ENCODE peak calls at places on chromosomes 3 and 15, in eight cellular contexts. One of them, this sample, is unnamed.

GRCh38 chr3:171876651-171877272 is 33.6 kb downstream of the TMEM212 start:
- DNase-seq in SK-N-SH: no peak
- DNase-seq in GM23248: peak
- DNase-seq in NCI-H510A treated with DMSO at 0.1 percent for 48 hours: peak
- DNase-seq in iris pigment epithelial cell: peak
- DNase-seq in HT1080: peak
- DNase-seq in caudate nucleus: no peak
- DNase-seq in CD4-positive, alpha-beta T cell: no peak
- DNase-seq in this sample: no peak

GRCh38 chr3:13891492-13892073 is 11.7 kb upstream of the WNT7A start:
- DNase-seq in caudate nucleus: no peak
- DNase-seq in HT1080: peak
- DNase-seq in SK-N-SH: no peak
- DNase-seq in CD4-positive, alpha-beta T cell: no peak
- DNase-seq in iris pigment epithelial cell: peak
- DNase-seq in NCI-H510A treated with DMSO at 0.1 percent for 48 hours: no peak
- DNase-seq in GM23248: no peak
- DNase-seq in this sample: no peak

GRCh38 chr3:99641984-99642383 is 3.6 kb downstream of the COL8A1 start:
- DNase-seq in caudate nucleus: no peak
- DNase-seq in SK-N-SH: no peak
- DNase-seq in HT1080: no peak
- DNase-seq in CD4-positive, alpha-beta T cell: no peak
- DNase-seq in GM23248: no peak
- DNase-seq in NCI-H510A treated with DMSO at 0.1 percent for 48 hours: no peak
- DNase-seq in iris pigment epithelial cell: no peak
- DNase-seq in this sample: no peak

GRCh38 chr3:195551381-195551978 is 8.4 kb upstream of the PPP1R2 start:
- DNase-seq in NCI-H510A treated with DMSO at 0.1 percent for 48 hours: no peak
- DNase-seq in iris pigment epithelial cell: no peak
- DNase-seq in GM23248: no peak
- DNase-seq in SK-N-SH: no peak
- DNase-seq in HT1080: no peak
- DNase-seq in CD4-positive, alpha-beta T cell: no peak
- DNase-seq in caudate nucleus: no peak
- DNase-seq in this sample: no peak

GRCh38 chr3:149276621-149277020 is 55.0 kb upstream of the CP start:
- DNase-seq in GM23248: no peak
- DNase-seq in NCI-H510A treated with DMSO at 0.1 percent for 48 hours: peak
- DNase-seq in caudate nucleus: no peak
- DNase-seq in iris pigment epithelial cell: no peak
- DNase-seq in CD4-positive, alpha-beta T cell: no peak
- DNase-seq in HT1080: no peak
- DNase-seq in SK-N-SH: no peak
- DNase-seq in this sample: no peak

GRCh38 chr3:177672252-177672911 is 475.1 kb upstream of the TBL1XR1 start:
- DNase-seq in NCI-H510A treated with DMSO at 0.1 percent for 48 hours: no peak
- DNase-seq in HT1080: no peak
- DNase-seq in caudate nucleus: no peak
- DNase-seq in CD4-positive, alpha-beta T cell: no peak
- DNase-seq in SK-N-SH: no peak
- DNase-seq in GM23248: no peak
- DNase-seq in iris pigment epithelial cell: no peak
- DNase-seq in this sample: no peak

GRCh38 chr3:113697192-113698090 is 999 bp upstream of the USF3 start:
- DNase-seq in NCI-H510A treated with DMSO at 0.1 percent for 48 hours: peak
- DNase-seq in caudate nucleus: no peak
- DNase-seq in iris pigment epithelial cell: peak
- DNase-seq in CD4-positive, alpha-beta T cell: peak
- DNase-seq in HT1080: no peak
- DNase-seq in GM23248: peak
- DNase-seq in SK-N-SH: peak
- DNase-seq in this sample: peak

GRCh38 chr3:41638381-41638780 is 323.5 kb downstream of the ULK4 start:
- DNase-seq in iris pigment epithelial cell: no peak
- DNase-seq in NCI-H510A treated with DMSO at 0.1 percent for 48 hours: no peak
- DNase-seq in caudate nucleus: no peak
- DNase-seq in HT1080: no peak
- DNase-seq in SK-N-SH: no peak
- DNase-seq in CD4-positive, alpha-beta T cell: no peak
- DNase-seq in GM23248: no peak
- DNase-seq in this sample: no peak

GRCh38 chr3:18422972-18423371 is 2.2 kb downstream of the SATB1 start:
- DNase-seq in NCI-H510A treated with DMSO at 0.1 percent for 48 hours: no peak
- DNase-seq in HT1080: no peak
- DNase-seq in GM23248: peak
- DNase-seq in iris pigment epithelial cell: no peak
- DNase-seq in caudate nucleus: no peak
- DNase-seq in CD4-positive, alpha-beta T cell: no peak
- DNase-seq in SK-N-SH: no peak
- DNase-seq in this sample: no peak

GRCh38 chr3:188108703-188109412 is 45.1 kb upstream of the LPP start:
- DNase-seq in GM23248: no peak
- DNase-seq in caudate nucleus: no peak
- DNase-seq in iris pigment epithelial cell: no peak
- DNase-seq in CD4-positive, alpha-beta T cell: no peak
- DNase-seq in SK-N-SH: no peak
- DNase-seq in NCI-H510A treated with DMSO at 0.1 percent for 48 hours: no peak
- DNase-seq in HT1080: peak
- DNase-seq in this sample: no peak

GRCh38 chr15:83897037-83897436 is 243.1 kb downstream of the ADAMTSL3 start:
- DNase-seq in HT1080: no peak
- DNase-seq in GM23248: no peak
- DNase-seq in CD4-positive, alpha-beta T cell: no peak
- DNase-seq in iris pigment epithelial cell: no peak
- DNase-seq in NCI-H510A treated with DMSO at 0.1 percent for 48 hours: no peak
- DNase-seq in caudate nucleus: no peak
- DNase-seq in SK-N-SH: no peak
- DNase-seq in this sample: no peak

GRCh38 chr3:51710631-51711351 is 3.9 kb downstream of the GRM2 start:
- DNase-seq in CD4-positive, alpha-beta T cell: no peak
- DNase-seq in GM23248: peak
- DNase-seq in NCI-H510A treated with DMSO at 0.1 percent for 48 hours: no peak
- DNase-seq in SK-N-SH: peak
- DNase-seq in HT1080: peak
- DNase-seq in iris pigment epithelial cell: peak
- DNase-seq in caudate nucleus: no peak
- DNase-seq in this sample: no peak

GRCh38 chr3:39141211-39141995 is 12.0 kb downstream of the CSRNP1 start:
- DNase-seq in NCI-H510A treated with DMSO at 0.1 percent for 48 hours: peak
- DNase-seq in iris pigment epithelial cell: peak
- DNase-seq in CD4-positive, alpha-beta T cell: no peak
- DNase-seq in caudate nucleus: no peak
- DNase-seq in GM23248: peak
- DNase-seq in SK-N-SH: peak
- DNase-seq in HT1080: no peak
- DNase-seq in this sample: no peak

GRCh38 chr3:129412542-129413198 is 15.8 kb downstream of the EFCAB12 start:
- DNase-seq in CD4-positive, alpha-beta T cell: no peak
- DNase-seq in HT1080: no peak
- DNase-seq in GM23248: no peak
- DNase-seq in NCI-H510A treated with DMSO at 0.1 percent for 48 hours: no peak
- DNase-seq in caudate nucleus: no peak
- DNase-seq in SK-N-SH: no peak
- DNase-seq in iris pigment epithelial cell: peak
- DNase-seq in this sample: no peak

GRCh38 chr15:60090747-60091146 is 86.6 kb downstream of the FOXB1 start:
- DNase-seq in NCI-H510A treated with DMSO at 0.1 percent for 48 hours: no peak
- DNase-seq in caudate nucleus: no peak
- DNase-seq in GM23248: no peak
- DNase-seq in HT1080: no peak
- DNase-seq in SK-N-SH: no peak
- DNase-seq in CD4-positive, alpha-beta T cell: no peak
- DNase-seq in iris pigment epithelial cell: no peak
- DNase-seq in this sample: no peak

GRCh38 chr3:48684480-48685143 is 1.1 kb downstream of the NCKIPSD start:
- DNase-seq in NCI-H510A treated with DMSO at 0.1 percent for 48 hours: no peak
- DNase-seq in CD4-positive, alpha-beta T cell: no peak
- DNase-seq in iris pigment epithelial cell: no peak
- DNase-seq in GM23248: peak
- DNase-seq in caudate nucleus: no peak
- DNase-seq in SK-N-SH: no peak
- DNase-seq in HT1080: no peak
- DNase-seq in this sample: no peak

GRCh38 chr3:132730891-132731580 is 8.8 kb upstream of the NPHP3 start:
- DNase-seq in SK-N-SH: peak
- DNase-seq in CD4-positive, alpha-beta T cell: no peak
- DNase-seq in iris pigment epithelial cell: peak
- DNase-seq in HT1080: peak
- DNase-seq in GM23248: peak
- DNase-seq in caudate nucleus: no peak
- DNase-seq in NCI-H510A treated with DMSO at 0.1 percent for 48 hours: peak
- DNase-seq in this sample: no peak

GRCh38 chr15:99486371-99487336 is 79.1 kb upstream of the MEF2A start:
- DNase-seq in iris pigment epithelial cell: no peak
- DNase-seq in NCI-H510A treated with DMSO at 0.1 percent for 48 hours: no peak
- DNase-seq in GM23248: peak
- DNase-seq in CD4-positive, alpha-beta T cell: no peak
- DNase-seq in SK-N-SH: peak
- DNase-seq in HT1080: peak
- DNase-seq in caudate nucleus: no peak
- DNase-seq in this sample: no peak

GRCh38 chr3:42513121-42513520 is 10.7 kb downstream of the VIPR1 start:
- DNase-seq in SK-N-SH: no peak
- DNase-seq in iris pigment epithelial cell: no peak
- DNase-seq in caudate nucleus: no peak
- DNase-seq in NCI-H510A treated with DMSO at 0.1 percent for 48 hours: no peak
- DNase-seq in CD4-positive, alpha-beta T cell: no peak
- DNase-seq in HT1080: no peak
- DNase-seq in GM23248: no peak
- DNase-seq in this sample: no peak

GRCh38 chr3:170258105-170258487 is 35.9 kb downstream of the PRKCI start:
- DNase-seq in HT1080: no peak
- DNase-seq in caudate nucleus: no peak
- DNase-seq in NCI-H510A treated with DMSO at 0.1 percent for 48 hours: no peak
- DNase-seq in CD4-positive, alpha-beta T cell: no peak
- DNase-seq in SK-N-SH: no peak
- DNase-seq in GM23248: peak
- DNase-seq in iris pigment epithelial cell: no peak
- DNase-seq in this sample: no peak

GRCh38 chr15:99252326-99252725 is 1.0 kb downstream of the LRRC28 start:
- DNase-seq in SK-N-SH: no peak
- DNase-seq in CD4-positive, alpha-beta T cell: no peak
- DNase-seq in caudate nucleus: no peak
- DNase-seq in GM23248: peak
- DNase-seq in NCI-H510A treated with DMSO at 0.1 percent for 48 hours: no peak
- DNase-seq in HT1080: no peak
- DNase-seq in iris pigment epithelial cell: no peak
- DNase-seq in this sample: no peak

GRCh38 chr3:52830535-52831258 is at the start of gene ITIH4:
- DNase-seq in SK-N-SH: no peak
- DNase-seq in NCI-H510A treated with DMSO at 0.1 percent for 48 hours: no peak
- DNase-seq in CD4-positive, alpha-beta T cell: no peak
- DNase-seq in GM23248: no peak
- DNase-seq in HT1080: no peak
- DNase-seq in iris pigment epithelial cell: no peak
- DNase-seq in caudate nucleus: no peak
- DNase-seq in this sample: no peak

GRCh38 chr15:85706779-85707518 is 87.8 kb downstream of the KLHL25 start:
- DNase-seq in caudate nucleus: no peak
- DNase-seq in CD4-positive, alpha-beta T cell: peak
- DNase-seq in HT1080: peak
- DNase-seq in SK-N-SH: no peak
- DNase-seq in iris pigment epithelial cell: peak
- DNase-seq in GM23248: peak
- DNase-seq in NCI-H510A treated with DMSO at 0.1 percent for 48 hours: no peak
- DNase-seq in this sample: peak

GRCh38 chr3:53594276-53594675 is 99.9 kb downstream of the CACNA1D start:
- DNase-seq in caudate nucleus: no peak
- DNase-seq in SK-N-SH: no peak
- DNase-seq in HT1080: no peak
- DNase-seq in GM23248: no peak
- DNase-seq in iris pigment epithelial cell: no peak
- DNase-seq in NCI-H510A treated with DMSO at 0.1 percent for 48 hours: peak
- DNase-seq in CD4-positive, alpha-beta T cell: no peak
- DNase-seq in this sample: no peak

GRCh38 chr15:98956796-98957553 is 50.6 kb downstream of the PGPEP1L start:
- DNase-seq in iris pigment epithelial cell: no peak
- DNase-seq in NCI-H510A treated with DMSO at 0.1 percent for 48 hours: no peak
- DNase-seq in GM23248: no peak
- DNase-seq in SK-N-SH: no peak
- DNase-seq in caudate nucleus: no peak
- DNase-seq in HT1080: no peak
- DNase-seq in CD4-positive, alpha-beta T cell: no peak
- DNase-seq in this sample: no peak

GRCh38 chr3:79361748-79362378 is 405.9 kb downstream of the ROBO1 start:
- DNase-seq in NCI-H510A treated with DMSO at 0.1 percent for 48 hours: peak
- DNase-seq in iris pigment epithelial cell: peak
- DNase-seq in CD4-positive, alpha-beta T cell: no peak
- DNase-seq in SK-N-SH: peak
- DNase-seq in HT1080: peak
- DNase-seq in GM23248: peak
- DNase-seq in caudate nucleus: no peak
- DNase-seq in this sample: no peak

GRCh38 chr3:147921044-147921443 is 511.9 kb downstream of the ZIC1 start:
- DNase-seq in SK-N-SH: no peak
- DNase-seq in HT1080: no peak
- DNase-seq in caudate nucleus: no peak
- DNase-seq in GM23248: peak
- DNase-seq in iris pigment epithelial cell: peak
- DNase-seq in CD4-positive, alpha-beta T cell: no peak
- DNase-seq in NCI-H510A treated with DMSO at 0.1 percent for 48 hours: no peak
- DNase-seq in this sample: no peak

GRCh38 chr3:42507252-42507651 is 4.8 kb downstream of the VIPR1 start:
- DNase-seq in CD4-positive, alpha-beta T cell: no peak
- DNase-seq in HT1080: no peak
- DNase-seq in caudate nucleus: no peak
- DNase-seq in NCI-H510A treated with DMSO at 0.1 percent for 48 hours: peak
- DNase-seq in GM23248: no peak
- DNase-seq in iris pigment epithelial cell: no peak
- DNase-seq in SK-N-SH: no peak
- DNase-seq in this sample: no peak

GRCh38 chr3:17639765-17640164 is 102.7 kb downstream of the TBC1D5 start:
- DNase-seq in iris pigment epithelial cell: peak
- DNase-seq in caudate nucleus: no peak
- DNase-seq in NCI-H510A treated with DMSO at 0.1 percent for 48 hours: no peak
- DNase-seq in CD4-positive, alpha-beta T cell: no peak
- DNase-seq in SK-N-SH: no peak
- DNase-seq in HT1080: peak
- DNase-seq in GM23248: peak
- DNase-seq in this sample: no peak

This sample was measured in CD8-positive, alpha-beta memory T cell.